ENCODE peak calls at places on chromosomes 7 and 10, in nine cellular contexts. L is IMR-90, A is fibroblast of the aortic adventitia, X is AG09309, D is HFF-Myc, M is transverse colon, B is HCT116, Z is adrenal gland, W is ovary. G is an unnamed sample.

GRCh38 chr10:22630229-22631174 is 83.9 kb downstream of the PIP4K2A start:
- DNase-seq in M (no peak), L (peak), A (peak), B (no peak), X (no peak), Z (no peak), D (no peak), W (no peak), G (peak)

GRCh38 chr10:96930469-96930868 is 98.4 kb downstream of the LCOR start:
- DNase-seq in X (no peak), M (no peak), Z (no peak), W (no peak), L (no peak), D (no peak), A (no peak), B (no peak), G (no peak)

GRCh38 chr10:84783386-84783785 is 455.0 kb downstream of the CCSER2 start:
- DNase-seq in X (no peak), W (no peak), M (no peak), Z (peak), L (no peak), D (no peak), B (peak), A (no peak), G (no peak)

GRCh38 chr7:139972000-139972399 is 90.8 kb downstream of the PARP12 start:
- DNase-seq in M (no peak), L (no peak), X (no peak), A (no peak), D (no peak), B (no peak), W (no peak), Z (no peak), G (no peak)

GRCh38 chr7:5217396-5217795 is 27.4 kb downstream of the WIPI2 start:
- DNase-seq in W (no peak), M (no peak), Z (peak), A (no peak), L (no peak), B (no peak), D (no peak), X (no peak), G (no peak)

GRCh38 chr7:54838540-54838925 is 79.5 kb upstream of the SEC61G start:
- DNase-seq in D (no peak), X (no peak), Z (no peak), B (no peak), W (no peak), L (no peak), A (no peak), M (no peak), G (no peak)

GRCh38 chr7:51198654-51199053 is 118.0 kb downstream of the COBL start:
- DNase-seq in L (no peak), X (no peak), M (no peak), W (no peak), A (no peak), B (no peak), D (no peak), Z (no peak), G (no peak)

GRCh38 chr7:148964510-148965267 is 63.6 kb downstream of the PDIA4 start:
- DNase-seq in L (no peak), Z (no peak), X (no peak), M (no peak), B (no peak), A (peak), W (peak), D (no peak), G (no peak)

GRCh38 chr7:100065452-100066186 is 15.9 kb downstream of the ZNF3 start:
- DNase-seq in W (no peak), B (no peak), A (peak), D (no peak), L (peak), Z (no peak), X (no peak), M (no peak), G (peak)

GRCh38 chr7:105680505-105681187 is 99.4 kb upstream of the EFCAB10 start:
- DNase-seq in B (no peak), M (peak), D (no peak), W (peak), X (no peak), L (no peak), Z (peak), A (no peak), G (no peak)

GRCh38 chr10:129972145-129972965 is 8.3 kb upstream of the EBF3 start:
- DNase-seq in L (no peak), W (no peak), Z (no peak), D (no peak), M (no peak), X (no peak), B (no peak), A (peak), G (peak)

GRCh38 chr10:57218382-57218781 is 857.3 kb upstream of the ZWINT start:
- DNase-seq in W (no peak), M (no peak), B (no peak), A (no peak), L (no peak), X (no peak), D (no peak), Z (no peak), G (no peak)

GRCh38 chr10:99540673-99541531 is 8.2 kb downstream of the NKX2-3 start:
- DNase-seq in M (peak), X (no peak), D (no peak), A (no peak), Z (no peak), W (no peak), L (no peak), B (no peak), G (no peak)

GRCh38 chr10:128043259-128044045 is 82.8 kb downstream of the MKI67 start:
- DNase-seq in B (no peak), A (peak), X (no peak), W (no peak), Z (no peak), L (no peak), M (no peak), D (no peak), G (no peak)

GRCh38 chr7:135745702-135746312 is 2.8 kb downstream of the FAM180A start:
- DNase-seq in D (peak), B (peak), W (peak), Z (peak), M (peak), A (peak), X (peak), L (peak), G (peak)

GRCh38 chr7:88005191-88005590 is 71.1 kb downstream of the ADAM22 start:
- DNase-seq in A (no peak), X (no peak), Z (no peak), B (no peak), D (no peak), M (no peak), L (no peak), W (no peak), G (no peak)

GRCh38 chr7:17769918-17770317 is 170.4 kb downstream of the SNX13 start:
- DNase-seq in M (peak), L (peak), B (peak), D (peak), A (peak), Z (peak), X (peak), W (peak), G (peak)

GRCh38 chr10:43221419-43222293 is 45.2 kb downstream of the RASGEF1A start:
- DNase-seq in M (peak), A (no peak), W (peak), D (no peak), Z (no peak), X (no peak), B (no peak), L (no peak), G (no peak)

GRCh38 chr10:64209574-64209973 is 688.4 kb downstream of the REEP3 start:
- DNase-seq in W (no peak), D (no peak), M (no peak), L (no peak), A (no peak), Z (no peak), X (no peak), B (peak), G (no peak)

GRCh38 chr7:2386964-2387669 is 16.3 kb upstream of the CHST12 start:
- DNase-seq in Z (no peak), M (no peak), B (no peak), X (no peak), A (no peak), L (no peak), D (no peak), W (no peak), G (no peak)

GRCh38 chr10:131310904-131311660 is 439 bp downstream of the TCERG1L start:
- DNase-seq in B (no peak), L (no peak), X (no peak), Z (no peak), D (no peak), A (no peak), M (no peak), W (peak), G (no peak)

GRCh38 chr10:61987951-61988379 is 86.5 kb downstream of the ARID5B start:
- DNase-seq in B (no peak), L (peak), M (no peak), W (no peak), D (no peak), Z (no peak), A (peak), X (no peak), G (no peak)

GRCh38 chr7:149864751-149865150 is 9.0 kb upstream of the ATP6V0E2 start:
- DNase-seq in L (no peak), X (no peak), B (no peak), Z (no peak), M (no peak), D (no peak), W (no peak), A (no peak), G (no peak)

GRCh38 chr10:93039721-93040120 is 20.9 kb upstream of the CYP26C1 start:
- DNase-seq in Z (no peak), L (peak), M (no peak), A (peak), X (peak), B (peak), D (no peak), W (no peak), G (peak)

GRCh38 chr10:73433538-73433867 is at the start of gene MSS51:
- DNase-seq in D (no peak), B (no peak), X (no peak), Z (no peak), L (no peak), A (no peak), W (no peak), M (no peak), G (no peak)

GRCh38 chr7:74365320-74366022 is 76.3 kb downstream of the CLIP2 start:
- DNase-seq in A (peak), W (peak), M (peak), B (peak), L (peak), D (peak), X (no peak), Z (peak), G (peak)

GRCh38 chr10:110005716-110006115 is 2.1 kb upstream of the ADD3 start:
- DNase-seq in A (peak), B (no peak), M (peak), L (peak), W (peak), D (no peak), Z (no peak), X (peak), G (peak)

GRCh38 chr10:69839696-69840345 is 38.1 kb downstream of the COL13A1 start:
- DNase-seq in B (no peak), X (no peak), Z (no peak), M (no peak), L (peak), W (no peak), A (no peak), D (no peak), G (peak)

GRCh38 chr7:116726713-116727431 is 54.9 kb downstream of the MET start:
- DNase-seq in M (no peak), W (no peak), B (no peak), Z (no peak), D (no peak), A (peak), X (no peak), L (no peak), G (peak)

GRCh38 chr7:150962743-150963399 is 15.2 kb downstream of the KCNH2 start:
- DNase-seq in M (peak), B (no peak), Z (peak), A (peak), L (peak), X (no peak), W (peak), D (no peak), G (peak)

GRCh38 chr10:76632158-76633051 is 1005.2 kb downstream of the KCNMA1 start:
- DNase-seq in Z (peak), X (no peak), A (no peak), L (no peak), B (peak), D (no peak), W (no peak), M (peak), G (no peak)

GRCh38 chr7:142745783-142746182 is 3.5 kb upstream of the PRSS1 start:
- DNase-seq in Z (no peak), A (no peak), M (no peak), W (no peak), X (no peak), L (no peak), D (no peak), B (no peak), G (no peak)

GRCh38 chr10:8361510-8361844 is 307.0 kb downstream of the GATA3 start:
- DNase-seq in X (no peak), M (no peak), B (no peak), A (peak), W (no peak), Z (no peak), L (no peak), D (no peak), G (no peak)

GRCh38 chr10:119542990-119543813 is 683 bp upstream of the RGS10 start:
- DNase-seq in X (no peak), W (peak), D (no peak), A (peak), Z (no peak), L (peak), M (peak), B (no peak), G (peak)

GRCh38 chr10:100544950-100545349 is 9.2 kb downstream of the HIF1AN start:
- DNase-seq in W (no peak), B (no peak), D (no peak), L (no peak), Z (no peak), A (no peak), M (no peak), X (no peak), G (no peak)

GRCh38 chr7:5824297-5824610 is 42.8 kb upstream of the RNF216 start:
- DNase-seq in W (no peak), X (no peak), M (no peak), B (no peak), A (no peak), D (no peak), Z (no peak), L (no peak), G (no peak)

DNA sequence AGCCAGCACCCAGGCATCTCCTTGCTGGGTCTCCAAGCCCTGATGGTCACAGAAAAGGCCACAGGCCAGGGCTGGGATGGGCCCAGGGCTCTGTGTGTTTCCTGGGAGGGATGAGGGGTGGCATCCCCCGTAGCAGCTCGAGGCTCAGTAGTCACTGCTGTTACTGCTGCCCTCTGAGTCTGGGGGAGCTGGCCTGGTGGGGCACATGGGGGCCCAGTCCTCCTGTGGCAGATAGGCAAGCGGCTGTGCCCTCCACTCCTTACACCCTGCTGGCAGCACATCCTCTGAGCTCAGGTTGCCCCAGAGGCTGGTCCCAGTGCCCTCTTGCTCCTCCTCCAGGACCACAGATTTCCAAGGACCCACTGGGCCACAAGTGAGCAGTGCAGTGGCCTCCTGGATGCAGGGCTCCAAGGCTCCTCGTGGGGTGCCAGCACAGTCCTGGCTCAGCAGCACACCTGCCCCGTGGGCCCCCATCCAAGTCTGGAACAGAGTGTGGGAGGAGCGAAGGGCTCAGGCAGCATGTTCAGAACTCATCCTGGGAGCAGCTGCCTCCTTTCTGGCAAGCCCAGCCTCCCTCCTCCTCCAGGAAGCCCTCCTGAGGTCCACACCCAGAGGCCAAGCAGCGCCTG is 31.5 kb upstream of the TUBB8 start:
- DNase-seq in D (no peak), W (no peak), B (no peak), A (no peak), Z (no peak), L (no peak), M (no peak), X (no peak), G (no peak)
- H3K4me3 ChIP-seq in D (no peak), W (no peak), B (no peak), A (no peak), Z (no peak), L (no peak), M (no peak), X (no peak), G (no peak)

GRCh38 chr10:58260334-58260733 is 7.4 kb downstream of the IPMK start:
- DNase-seq in B (no peak), A (no peak), X (no peak), W (no peak), M (no peak), L (no peak), Z (no peak), D (no peak), G (no peak)
- TF ChIP-seq CTCF in B (no peak), A (no peak), X (no peak), W (no peak), M (no peak), L (no peak), Z (no peak), D (no peak), G (no peak)

GRCh38 chr7:43591551-43592180 is 8.8 kb downstream of the STK17A start:
- DNase-seq in B (no peak), D (no peak), X (no peak), W (no peak), A (no peak), Z (no peak), L (peak), M (no peak), G (peak)
- H3K4me3 ChIP-seq in B (no peak), D (no peak), X (no peak), W (no peak), A (no peak), Z (no peak), L (no peak), M (no peak), G (no peak)

DNA sequence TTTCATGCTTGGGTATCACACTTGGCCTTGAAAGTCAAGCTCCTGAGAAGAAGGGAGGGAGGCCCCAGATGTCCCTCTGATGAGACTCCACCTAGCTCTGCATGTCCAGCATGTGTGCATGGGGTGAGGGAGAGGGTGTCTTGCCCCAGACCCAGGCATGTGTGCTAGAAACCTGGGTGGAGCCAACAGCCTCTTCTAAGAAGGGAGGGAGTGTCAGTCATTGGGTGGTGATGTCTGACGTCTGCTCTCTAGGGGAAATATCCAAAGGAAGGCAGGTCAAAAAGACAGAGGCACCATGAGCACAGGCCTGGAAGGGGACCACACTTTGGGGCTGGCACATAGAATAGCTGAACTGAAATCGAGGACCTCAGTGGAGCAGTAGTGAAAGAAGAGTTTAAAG is 159.0 kb downstream of the CDH23 start:
- DNase-seq in A (no peak), W (no peak), L (no peak), M (no peak), D (no peak), Z (no peak), X (no peak), B (no peak), G (no peak)
- TF ChIP-seq CTCF in A (no peak), W (no peak), L (no peak), M (no peak), D (no peak), Z (no peak), X (no peak), B (no peak), G (no peak)

GRCh38 chr7:121480566-121481335 is 84.6 kb upstream of the FAM3C start:
- DNase-seq in Z (no peak), A (no peak), L (no peak), W (no peak), B (no peak), M (no peak), D (no peak), X (no peak), G (no peak)
- H3K4me3 ChIP-seq in Z (no peak), A (no peak), L (no peak), W (no peak), B (no peak), M (no peak), D (no peak), X (no peak), G (no peak)

G was measured in AG10803.